ENCODE peak calls at places on chromosomes 13 and 19, in ten cellular contexts. S is tibial artery, E is GM23338, J is mucosa of descending colon, R is neural progenitor cell, X is OCI-LY7, W is uterus, D is heart right ventricle, H is A549, Q is breast epithelium. F is an unnamed sample.

GRCh38 chr13:105991622-105992254 is 543.7 kb downstream of the EFNB2 start:
- DNase-seq in S (no peak), E (no peak), J (no peak), R (no peak), X (no peak), W (no peak), D (no peak), H (no peak), Q (peak; percentile 95), F (peak; percentile 91)

GRCh38 chr19:41319500-41320184 is 9.7 kb downstream of the CCDC97 start:
- DNase-seq in S (no peak), E (no peak), J (no peak), R (no peak), X (no peak), W (no peak), D (no peak), H (no peak), Q (no peak), F (no peak)

GRCh38 chr13:20387441-20387971 is 138.2 kb downstream of the CRYL1 start:
- DNase-seq in S (no peak), E (no peak), J (no peak), R (no peak), X (no peak), W (no peak), D (no peak), H (no peak), Q (no peak), F (no peak)

GRCh38 chr19:14310055-14310454 is 71.2 kb upstream of the ADGRE5 start:
- DNase-seq in S (no peak), E (no peak), J (no peak), R (no peak), X (no peak), W (no peak), D (no peak), H (no peak), Q (no peak), F (no peak)

GRCh38 chr19:55585658-55586339 is 5.2 kb upstream of the ZNF579 start:
- DNase-seq in S (peak; percentile 78), E (peak; percentile 90), J (peak; percentile 56), R (peak; percentile 89), X (peak; percentile 43), W (peak; percentile 82), D (peak; percentile 88), H (no peak), Q (peak; percentile 66), F (no peak)

GRCh38 chr19:2602391-2603181 is 99.9 kb downstream of the GNG7 start:
- DNase-seq in S (peak; percentile 98), E (peak; percentile 84), J (peak; percentile 59), R (peak; percentile 80), X (no peak), W (peak; percentile 93), D (peak; percentile 78), H (no peak), Q (peak; percentile 94), F (no peak)

GRCh38 chr19:35717665-35718344 is at the start of gene KMT2B:
- DNase-seq in S (no peak), E (peak; percentile 98), J (no peak), R (peak; percentile 99), X (no peak), W (no peak), D (no peak), H (peak; percentile 100), Q (no peak), F (peak; percentile 97)

GRCh38 chr13:34817246-34817645 is 124.8 kb upstream of the NBEA start:
- DNase-seq in S (no peak), E (no peak), J (no peak), R (no peak), X (no peak), W (no peak), D (no peak), H (no peak), Q (no peak), F (no peak)

GRCh38 chr19:6527893-6528543 is 2.8 kb upstream of the TNFSF9 start:
- DNase-seq in S (no peak), E (no peak), J (no peak), R (no peak), X (peak; percentile 99), W (no peak), D (no peak), H (no peak), Q (no peak), F (no peak)

GRCh38 chr13:114128348-114128623 is 4.1 kb downstream of the RASA3 start:
- DNase-seq in S (no peak), E (no peak), J (no peak), R (no peak), X (no peak), W (no peak), D (no peak), H (no peak), Q (no peak), F (no peak)
- H3K4me3 ChIP-seq in S (peak overlapping the region; percentile 14), E (no peak overlapping the region), J (no peak overlapping the region), R (no peak overlapping the region), X (peak overlapping the region; percentile 47), W (no peak overlapping the region), D (peak overlapping the region; percentile 37), H (no peak overlapping the region), Q (peak overlapping the region; percentile 25), F (no peak overlapping the region)

DNA sequence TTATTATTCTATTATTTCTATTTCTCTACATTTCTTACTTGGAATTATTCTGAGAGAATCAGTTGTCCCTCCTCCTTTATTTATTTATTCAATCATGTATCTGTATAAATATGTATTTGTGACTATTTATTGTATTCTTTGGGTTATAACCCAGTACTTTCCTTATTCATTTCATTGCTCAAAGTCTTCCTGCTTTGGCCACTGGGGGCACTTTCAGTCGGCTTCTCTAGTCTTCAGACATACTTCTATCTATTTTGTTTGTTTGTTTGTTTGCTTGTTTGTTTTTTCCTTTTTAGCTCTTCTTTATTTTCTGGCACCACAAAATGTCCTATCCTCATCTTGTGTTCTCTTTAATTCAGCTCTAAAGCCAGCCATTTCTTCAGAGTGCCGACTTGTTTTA is 260.4 kb downstream of the NALCN start:
- DNase-seq in S (no peak), E (peak; percentile 53), J (no peak), R (peak; percentile 13), X (no peak), W (no peak), D (no peak), H (peak; percentile 2), Q (no peak), F (no peak)
- TF ChIP-seq CTCF in S (peak; percentile 5), E (peak; percentile 79), J (no peak), R (peak; percentile 68), X (peak; percentile 56), W (no peak), D (no peak), H (peak; percentile 34), Q (no peak), F (peak; percentile 74)

GRCh38 chr19:54160182-54160811 is 776 bp upstream of the LENG1 start:
- DNase-seq in S (no peak), E (peak; percentile 55), J (no peak), R (peak; percentile 59), X (no peak), W (no peak), D (no peak), H (peak; percentile 33), Q (no peak), F (no peak)
- H3K4me1 ChIP-seq in S (peaks cover 18% of the 10 kb centered on the region), E (peaks cover 8% of the 10 kb centered on the region), J (peaks cover 54% of the 10 kb centered on the region), R (peaks cover 4% of the 10 kb centered on the region), X (peaks cover 24% of the 10 kb centered on the region), W (peaks cover 4% of the 10 kb centered on the region), D (peaks cover 37% of the 10 kb centered on the region), H (peaks cover 31% of the 10 kb centered on the region), Q (no peaks in the 10 kb centered on the region), F (peaks cover 10% of the 10 kb centered on the region)

GRCh38 chr19:17718467-17718987 is 753 bp upstream of the MAP1S start:
- DNase-seq in S (no peak), E (no peak), J (no peak), R (peak; percentile 62), X (no peak), W (no peak), D (no peak), H (no peak), Q (no peak), F (no peak)
- H3K4me3 ChIP-seq in S (peak overlapping the region; percentile 71), E (peak overlapping the region; percentile 91), J (no peak overlapping the region), R (peak overlapping the region; percentile 100), X (peak overlapping the region; percentile 95), W (no peak overlapping the region), D (peak overlapping the region; percentile 96), H (peak overlapping the region; percentile 99), Q (no peak overlapping the region), F (no peak overlapping the region)

GRCh38 chr13:111115841-111116500 is 861 bp downstream of the ARHGEF7 start:
- DNase-seq in S (peak; percentile 88), E (peak; percentile 52), J (peak; percentile 50), R (peak; percentile 75), X (no peak), W (peak; percentile 73), D (peak; percentile 78), H (no peak), Q (no peak), F (no peak)
- TF ChIP-seq CTCF in S (peak; percentile 10), E (no peak), J (no peak), R (no peak), X (no peak), W (no peak), D (no peak), H (no peak), Q (no peak), F (no peak)

DNA sequence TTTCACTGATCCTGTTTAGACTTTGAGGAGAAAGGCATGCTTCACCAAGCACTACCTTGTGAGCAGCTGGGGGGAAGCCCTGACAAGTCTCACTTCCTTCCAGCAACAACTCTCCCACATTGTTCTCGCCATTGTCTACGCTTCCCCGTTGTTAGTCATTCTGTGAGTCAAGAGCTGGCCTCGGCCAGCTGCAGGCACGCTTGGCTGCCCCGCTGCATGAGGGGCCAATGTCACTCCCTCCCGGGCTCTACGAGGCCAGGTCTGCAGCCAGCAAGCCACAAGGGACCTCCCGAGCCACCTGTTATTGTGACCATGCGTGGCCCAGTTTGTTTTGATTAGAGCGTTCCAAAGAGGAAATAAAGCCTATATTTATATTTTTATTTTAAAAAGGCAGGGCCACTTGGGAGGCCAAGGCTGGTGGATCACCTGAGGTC is 220.9 kb downstream of the FOXO1 start:
- DNase-seq in S (no peak), E (peak; percentile 14), J (peak; percentile 43), R (no peak), X (peak; percentile 100), W (peak; percentile 41), D (peak; percentile 72), H (no peak), Q (no peak), F (peak; percentile 76)
- H3K4me1 ChIP-seq in S (peaks cover 14% of the 10 kb centered on the region), E (no peaks in the 10 kb centered on the region), J (peaks cover 4% of the 10 kb centered on the region), R (peaks cover 15% of the 10 kb centered on the region), X (peaks cover 80% of the 10 kb centered on the region), W (no peaks in the 10 kb centered on the region), D (peaks cover 32% of the 10 kb centered on the region), H (peaks cover 9% of the 10 kb centered on the region), Q (peaks cover 12% of the 10 kb centered on the region), F (peaks cover 25% of the 10 kb centered on the region)

GRCh38 chr13:49220035-49220855 is at the start of gene MLNR:
- DNase-seq in S (no peak), E (peak; percentile 76), J (no peak), R (peak; percentile 76), X (no peak), W (no peak), D (peak; percentile 16), H (peak; percentile 67), Q (no peak), F (no peak)
- H3K4me3 ChIP-seq in S (peak within 1 kb of the TSS; percentile 41), E (peak within 1 kb of the TSS; percentile 57), J (no peak within 1 kb of the TSS), R (peak within 1 kb of the TSS; percentile 42), X (no peak within 1 kb of the TSS), W (peak within 1 kb of the TSS; percentile 32), D (peak within 1 kb of the TSS; percentile 47), H (peak within 1 kb of the TSS; percentile 58), Q (peak within 1 kb of the TSS; percentile 29), F (peak within 1 kb of the TSS; percentile 35)

GRCh38 chr13:113123226-113124150 is 889 bp downstream of the F10 start:
- DNase-seq in S (peak; percentile 60), E (peak; percentile 50), J (no peak), R (no peak), X (no peak), W (no peak), D (no peak), H (no peak), Q (no peak), F (no peak)
- TF ChIP-seq CTCF in S (no peak), E (peak; percentile 47), J (no peak), R (peak; percentile 39), X (peak; percentile 39), W (no peak), D (no peak), H (peak; percentile 11), Q (no peak), F (no peak)